ENCODE peak calls at places on chromosome 3, in seven cellular contexts. D is NCI-H1092; X is stimulated activated CD4-positive, alpha-beta T cell treated with anti-CD3 and anti-CD28 coated beads, Interleukin-1b, Interleukin-23, amount 100 ng/mL, for 1 hour; G is activated effector memory CD4-positive, alpha-beta T cell treated with anti-CD3 and anti-CD28 coated beads, Interleukin-2, amount 50 U/mL, for 16 hours; J is dorsolateral prefrontal cortex; S is T follicular helper cell; M is NCI-H1417. R is an unnamed sample.

GRCh38 chr3:23041918-23042696 is 161.0 kb upstream of the UBE2E2 start:
- DNase-seq in D (no peak), X (no peak), G (no peak), J (no peak), S (no peak), M (no peak), R (no peak)

GRCh38 chr3:41701196-41701698 is 260.7 kb downstream of the ULK4 start:
- DNase-seq in D (no peak), X (no peak), G (no peak), J (no peak), S (no peak), M (no peak), R (no peak)

GRCh38 chr3:58494107-58494506 is 2.2 kb downstream of the KCTD6 start:
- DNase-seq in D (no peak), X (no peak), G (no peak), J (no peak), S (no peak), M (no peak), R (no peak)

GRCh38 chr3:195100903-195101591 is 169.9 kb downstream of the XXYLT1 start:
- DNase-seq in D (no peak), X (no peak), G (no peak), J (no peak), S (no peak), M (no peak), R (no peak)

GRCh38 chr3:177905173-177905894 is 630.9 kb upstream of the KCNMB2 start:
- DNase-seq in D (no peak), X (no peak), G (no peak), J (peak), S (no peak), M (no peak), R (peak)

GRCh38 chr3:108486272-108486787 is 24.1 kb downstream of the MYH15 start:
- DNase-seq in D (no peak), X (no peak), G (no peak), J (no peak), S (no peak), M (peak), R (no peak)

GRCh38 chr3:48474619-48475018 is 28.1 kb downstream of the ATRIP start:
- DNase-seq in D (no peak), X (no peak), G (no peak), J (no peak), S (no peak), M (no peak), R (no peak)

GRCh38 chr3:153944084-153944483 is 177.1 kb upstream of the ARHGEF26 start:
- DNase-seq in D (no peak), X (no peak), G (no peak), J (no peak), S (no peak), M (no peak), R (no peak)

GRCh38 chr3:184230603-184231528 is 1.5 kb downstream of the VWA5B2 start:
- DNase-seq in D (no peak), X (no peak), G (no peak), J (peak), S (no peak), M (peak), R (no peak)

GRCh38 chr3:132448211-132448961 is 31.1 kb downstream of the DNAJC13 start:
- DNase-seq in D (no peak), X (no peak), G (no peak), J (peak), S (no peak), M (no peak), R (no peak)

GRCh38 chr3:189488241-189488767 is 142.9 kb upstream of the TP63 start:
- DNase-seq in D (no peak), X (no peak), G (no peak), J (no peak), S (no peak), M (no peak), R (no peak)

GRCh38 chr3:58041182-58041825 is 33.1 kb downstream of the FLNB start:
- DNase-seq in D (no peak), X (no peak), G (no peak), J (no peak), S (no peak), M (no peak), R (no peak)

GRCh38 chr3:25033407-25034029 is 394.5 kb upstream of the RARB start:
- DNase-seq in D (no peak), X (no peak), G (no peak), J (no peak), S (no peak), M (peak), R (no peak)

GRCh38 chr3:129051776-129052400 is 8.7 kb upstream of the GP9 start:
- DNase-seq in D (no peak), X (no peak), G (peak), J (no peak), S (no peak), M (no peak), R (no peak)

GRCh38 chr3:127104586-127104985 is 88.3 kb upstream of the PRR23E start:
- DNase-seq in D (peak), X (no peak), G (no peak), J (no peak), S (no peak), M (no peak), R (no peak)

GRCh38 chr3:111607242-111607641 is 12.1 kb upstream of the ZBED2 start:
- DNase-seq in D (no peak), X (no peak), G (no peak), J (no peak), S (no peak), M (no peak), R (no peak)

GRCh38 chr3:41265823-41266273 is 66.5 kb downstream of the CTNNB1 start:
- DNase-seq in D (no peak), X (no peak), G (no peak), J (no peak), S (no peak), M (no peak), R (peak)

GRCh38 chr3:32200991-32201758 is 37.3 kb upstream of the CMTM8 start:
- DNase-seq in D (no peak), X (no peak), G (no peak), J (no peak), S (no peak), M (no peak), R (no peak)

GRCh38 chr3:63724987-63725386 is 72.5 kb downstream of the SNTN start:
- DNase-seq in D (no peak), X (no peak), G (no peak), J (no peak), S (no peak), M (no peak), R (peak)

GRCh38 chr3:10370429-10370828 is 49.5 kb upstream of the SEC13 start:
- DNase-seq in D (no peak), X (no peak), G (no peak), J (peak), S (no peak), M (no peak), R (no peak)

GRCh38 chr3:69542265-69543079 is 156.6 kb upstream of the FRMD4B start:
- DNase-seq in D (no peak), X (no peak), G (no peak), J (peak), S (no peak), M (peak), R (no peak)

GRCh38 chr3:150464684-150465083 is 56.6 kb downstream of the TSC22D2 start:
- DNase-seq in D (no peak), X (no peak), G (no peak), J (no peak), S (no peak), M (no peak), R (no peak)

GRCh38 chr3:149215474-149215873 is 6.2 kb downstream of the CP start:
- DNase-seq in D (no peak), X (no peak), G (no peak), J (no peak), S (no peak), M (peak), R (no peak)

GRCh38 chr3:197692641-197693040 is 44.1 kb downstream of the RUBCN start:
- DNase-seq in D (no peak), X (no peak), G (no peak), J (no peak), S (no peak), M (no peak), R (no peak)